ENCODE peak calls at places on chromosomes 11 and 22, in six cellular contexts. Y, I, W, O, A and S are unnamed samples.

GRCh38 chr22:29786026-29786425 is 18.9 kb downstream of the UQCR10 start:
- DNase-seq in Y (no peak), I (no peak), W (no peak), O (no peak), A (no peak), S (no peak)

GRCh38 chr11:126310992-126311310 is 7.1 kb downstream of the DCPS start:
- DNase-seq in Y (no peak), I (no peak), W (peak), O (no peak), A (no peak), S (no peak)

GRCh38 chr22:21849489-21849888 is 18.0 kb downstream of the MAPK1 start:
- DNase-seq in Y (no peak), I (no peak), W (no peak), O (no peak), A (no peak), S (no peak)

GRCh38 chr11:122673706-122674105 is 18.2 kb downstream of the UBASH3B start:
- DNase-seq in Y (no peak), I (peak), W (no peak), O (no peak), A (no peak), S (no peak)

GRCh38 chr11:31509017-31509411 is 408 bp downstream of the IMMP1L start:
- DNase-seq in Y (no peak), I (no peak), W (no peak), O (peak), A (no peak), S (no peak)

GRCh38 chr22:46145361-46145851 is 4.9 kb upstream of the PPARA start:
- DNase-seq in Y (no peak), I (no peak), W (no peak), O (no peak), A (no peak), S (no peak)

GRCh38 chr22:38451404-38451803 is 3.6 kb downstream of the KCNJ4 start:
- DNase-seq in Y (no peak), I (no peak), W (no peak), O (no peak), A (no peak), S (no peak)

GRCh38 chr11:116678887-116679286 is 93.9 kb downstream of the BUD13 start:
- DNase-seq in Y (no peak), I (no peak), W (no peak), O (no peak), A (no peak), S (no peak)

GRCh38 chr11:131691558-131692041 is 321.2 kb downstream of the NTM start:
- DNase-seq in Y (no peak), I (peak), W (peak), O (peak), A (peak), S (no peak)

GRCh38 chr11:102792604-102793003 is 5.4 kb downstream of the MMP1 start:
- DNase-seq in Y (no peak), I (no peak), W (no peak), O (no peak), A (no peak), S (no peak)

GRCh38 chr11:134818531-134818930 is 406.5 kb upstream of the B3GAT1 start:
- DNase-seq in Y (no peak), I (no peak), W (no peak), O (no peak), A (no peak), S (no peak)

GRCh38 chr11:1935156-1936071 is 11.7 kb upstream of the MRPL23 start:
- DNase-seq in Y (no peak), I (no peak), W (no peak), O (peak), A (no peak), S (no peak)

GRCh38 chr11:1619449-1619848 is 2.5 kb downstream of the KRTAP5-4 start:
- DNase-seq in Y (no peak), I (no peak), W (no peak), O (no peak), A (no peak), S (no peak)

DNA sequence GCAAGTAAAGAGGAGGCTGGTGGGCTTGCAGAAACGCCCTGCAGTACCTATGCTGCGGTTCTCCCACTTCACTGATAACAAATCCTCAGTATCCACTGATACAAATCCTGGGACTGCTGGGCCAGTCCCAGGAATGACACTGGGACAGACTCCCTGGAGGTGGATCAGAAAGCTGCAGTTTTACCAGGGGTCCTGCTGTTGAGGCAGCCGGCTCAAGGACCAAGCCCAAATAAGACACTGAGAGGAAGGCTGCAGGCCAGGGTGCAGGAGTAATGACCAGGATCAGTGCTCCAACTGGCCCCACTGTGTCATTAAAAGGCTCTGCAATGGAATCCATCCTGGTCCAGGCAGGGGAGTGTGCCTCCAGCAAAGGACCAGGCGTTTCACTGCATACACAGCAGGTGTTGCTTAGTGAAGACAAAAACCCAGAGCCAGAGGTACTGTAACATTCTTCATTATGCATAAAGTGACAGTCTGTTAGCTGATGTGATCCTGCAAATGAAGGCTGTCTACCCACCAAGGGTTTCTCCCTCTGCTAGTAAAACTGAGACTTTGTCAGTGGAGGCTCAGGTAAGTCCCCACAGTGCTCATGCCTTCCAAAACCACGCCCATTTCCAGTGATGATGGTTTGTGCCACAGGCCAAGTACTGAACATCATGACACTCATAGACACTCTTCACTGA is 1.4 kb upstream of the C22orf39 start:
- DNase-seq in Y (no peak), I (no peak), W (no peak), O (peak), A (no peak), S (no peak)
- TF ChIP-seq CTCF in Y (no peak), I (no peak), W (no peak), O (no peak), A (no peak), S (no peak)

DNA sequence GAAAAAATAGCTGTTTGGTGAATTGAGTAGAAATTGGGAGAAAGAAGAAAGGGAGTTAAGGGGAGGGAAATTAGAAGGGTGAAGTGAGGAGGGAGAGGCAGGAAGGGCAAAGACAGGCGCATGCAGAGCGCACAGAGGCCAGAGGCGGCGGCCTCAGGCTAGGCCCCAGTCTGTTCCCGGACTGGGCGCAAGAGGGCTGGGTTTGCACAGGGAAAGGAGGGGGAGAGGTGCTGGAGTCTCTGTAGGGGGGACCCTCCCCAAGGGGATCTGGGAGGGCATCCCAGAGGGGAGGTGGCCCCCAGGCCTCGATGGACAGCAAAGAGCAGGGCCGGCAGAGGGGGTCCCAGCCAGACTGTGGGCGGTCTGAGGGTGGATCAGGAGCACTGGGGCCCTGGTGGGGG is 1.3 kb upstream of the FLRT1 start:
- DNase-seq in Y (no peak), I (no peak), W (no peak), O (no peak), A (no peak), S (no peak)
- TF ChIP-seq CTCF in Y (no peak), I (no peak), W (no peak), O (no peak), A (no peak), S (no peak)

GRCh38 chr11:41498726-41499125 is 39.3 kb upstream of the LRRC4C start:
- DNase-seq in Y (no peak), I (peak), W (no peak), O (no peak), A (no peak), S (no peak)
- TF ChIP-seq CTCF in Y (no peak), I (peak), W (no peak), O (no peak), A (peak), S (no peak)

DNA sequence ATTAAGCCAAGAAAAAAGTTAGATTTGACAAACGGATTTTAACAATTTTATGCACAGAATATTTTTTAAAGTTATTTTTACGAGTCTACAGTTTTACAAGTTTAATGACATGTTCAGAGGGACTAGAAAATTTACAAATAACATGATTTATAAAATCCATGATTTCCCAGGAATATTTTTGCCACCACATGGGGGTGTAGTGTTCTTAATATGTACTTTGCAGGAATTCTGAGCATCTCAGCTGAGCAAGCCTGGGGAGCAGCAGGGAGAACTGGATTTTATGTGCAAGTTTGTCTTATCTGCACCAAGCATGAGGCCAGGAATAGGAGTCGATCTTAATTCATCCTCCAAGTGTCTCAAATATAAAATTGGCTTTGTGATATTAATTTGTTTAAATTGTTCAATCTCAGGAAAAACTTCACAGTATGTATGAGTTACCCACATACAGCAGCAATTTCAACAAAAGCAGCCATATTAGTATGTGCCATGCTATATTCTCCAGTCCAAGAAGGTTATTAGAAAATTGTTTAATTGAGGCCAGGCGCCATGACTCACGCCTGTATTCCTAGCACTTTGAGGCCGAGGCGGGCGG is 826.3 kb downstream of the DLG2 start:
- DNase-seq in Y (peak), I (peak), W (no peak), O (no peak), A (no peak), S (peak)
- TF ChIP-seq CTCF in Y (peak), I (peak), W (no peak), O (no peak), A (peak), S (peak)

GRCh38 chr11:70420008-70420464 is 21.7 kb downstream of the CTTN start:
- DNase-seq in Y (no peak), I (peak), W (peak), O (no peak), A (no peak), S (no peak)

GRCh38 chr11:70422692-70423522 is 24.6 kb downstream of the CTTN start:
- DNase-seq in Y (no peak), I (no peak), W (no peak), O (no peak), A (no peak), S (no peak)

GRCh38 chr11:70420496-70420895 is 22.2 kb downstream of the CTTN start:
- DNase-seq in Y (no peak), I (no peak), W (peak), O (no peak), A (no peak), S (no peak)

GRCh38 chr11:70419307-70420007 is 21.1 kb downstream of the CTTN start:
- DNase-seq in Y (no peak), I (no peak), W (no peak), O (no peak), A (no peak), S (no peak)

GRCh38 chr11:70421123-70421522 is 22.8 kb downstream of the CTTN start:
- DNase-seq in Y (no peak), I (no peak), W (peak), O (no peak), A (no peak), S (no peak)
- TF ChIP-seq CTCF in Y (no peak), I (no peak), W (no peak), O (peak), A (no peak), S (no peak)

GRCh38 chr11:114065094-114065493 is 5.6 kb downstream of the ZBTB16 start:
- DNase-seq in Y (no peak), I (no peak), W (no peak), O (no peak), A (no peak), S (no peak)

GRCh38 chr11:114062272-114062671 is 2.8 kb downstream of the ZBTB16 start:
- DNase-seq in Y (no peak), I (no peak), W (no peak), O (no peak), A (no peak), S (no peak)

GRCh38 chr11:114064216-114064615 is 4.7 kb downstream of the ZBTB16 start:
- DNase-seq in Y (no peak), I (no peak), W (peak), O (no peak), A (no peak), S (no peak)

GRCh38 chr11:114063829-114064201 is 4.3 kb downstream of the ZBTB16 start:
- DNase-seq in Y (no peak), I (no peak), W (no peak), O (no peak), A (no peak), S (no peak)

DNA sequence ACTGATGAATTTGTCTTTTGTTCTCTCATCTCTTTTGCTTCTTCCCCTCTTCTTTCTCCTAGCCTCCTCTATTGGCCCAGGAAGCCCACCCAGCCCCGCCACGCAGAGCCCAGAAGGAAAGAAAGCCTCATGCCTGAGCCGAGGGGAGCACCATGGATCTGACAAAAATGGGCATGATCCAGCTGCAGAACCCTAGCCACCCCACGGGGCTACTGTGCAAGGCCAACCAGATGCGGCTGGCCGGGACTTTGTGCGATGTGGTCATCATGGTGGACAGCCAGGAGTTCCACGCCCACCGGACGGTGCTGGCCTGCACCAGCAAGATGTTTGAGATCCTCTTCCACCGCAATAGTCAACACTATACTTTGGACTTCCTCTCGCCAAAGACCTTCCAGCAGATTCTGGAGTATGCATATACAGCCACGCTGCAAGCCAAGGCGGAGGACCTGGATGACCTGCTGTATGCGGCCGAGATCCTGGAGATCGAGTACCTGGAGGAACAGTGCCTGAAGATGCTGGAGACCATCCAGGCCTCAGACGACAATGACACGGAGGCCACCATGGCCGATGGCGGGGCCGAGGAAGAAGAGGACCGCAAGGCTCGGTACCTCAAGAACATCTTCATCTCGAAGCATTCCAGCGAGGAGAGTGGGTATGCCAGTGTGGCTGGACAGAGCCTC is 3.8 kb downstream of the ZBTB16 start:
- DNase-seq in Y (no peak), I (no peak), W (no peak), O (no peak), A (no peak), S (no peak)
- TF ChIP-seq CTCF in Y (no peak), I (no peak), W (no peak), O (no peak), A (no peak), S (no peak)

GRCh38 chr11:65851811-65852507 is 6.0 kb downstream of the CFL1 start:
- DNase-seq in Y (no peak), I (no peak), W (peak), O (no peak), A (no peak), S (no peak)

GRCh38 chr11:65854161-65854592 is 3.8 kb downstream of the CFL1 start:
- DNase-seq in Y (no peak), I (no peak), W (peak), O (no peak), A (no peak), S (no peak)

GRCh38 chr11:65852508-65853248 is 5.3 kb downstream of the CFL1 start:
- DNase-seq in Y (no peak), I (no peak), W (peak), O (no peak), A (no peak), S (no peak)

GRCh38 chr11:65854871-65855837 is 2.8 kb downstream of the CFL1 start:
- DNase-seq in Y (no peak), I (no peak), W (peak), O (no peak), A (no peak), S (no peak)

GRCh38 chr11:65853249-65853979 is 4.6 kb downstream of the CFL1 start:
- DNase-seq in Y (no peak), I (no peak), W (peak), O (no peak), A (no peak), S (no peak)
- TF ChIP-seq CTCF in Y (no peak), I (no peak), W (no peak), O (no peak), A (no peak), S (no peak)

DNA sequence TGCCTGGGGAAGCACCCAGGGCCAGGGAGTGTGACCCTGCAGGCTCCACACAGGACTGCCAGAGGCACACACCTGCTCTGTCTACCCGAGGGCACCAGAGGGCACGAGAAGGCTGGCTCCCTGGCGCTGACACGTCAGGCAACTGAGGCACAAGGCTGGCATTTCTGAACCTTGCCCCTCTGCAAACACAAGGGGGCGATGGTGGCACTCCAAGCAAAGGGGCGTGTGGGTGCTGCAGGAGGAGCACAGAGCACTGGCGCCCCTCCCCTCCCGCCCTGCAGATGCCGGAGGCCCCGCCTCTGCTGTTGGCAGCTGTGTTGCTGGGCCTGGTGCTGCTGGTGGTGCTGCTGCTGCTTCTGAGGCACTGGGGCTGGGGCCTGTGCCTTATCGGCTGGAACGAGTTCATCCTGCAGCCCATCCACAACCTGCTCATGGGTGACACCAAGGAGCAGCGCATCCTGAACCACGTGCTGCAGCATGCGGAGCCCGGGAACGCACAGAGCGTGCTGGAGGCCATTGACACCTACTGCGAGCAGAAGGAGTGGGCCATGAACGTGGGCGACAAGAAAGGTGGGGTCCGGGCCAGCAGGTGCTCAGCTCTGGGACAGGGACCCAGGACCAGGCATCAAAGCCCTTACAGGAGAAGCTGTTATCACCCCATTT is 20.8 kb upstream of the TXNRD2 start:
- DNase-seq in Y (no peak), I (peak), W (no peak), O (peak), A (peak), S (no peak)
- TF ChIP-seq CTCF in Y (peak), I (peak), W (no peak), O (peak), A (peak), S (peak)

DNA sequence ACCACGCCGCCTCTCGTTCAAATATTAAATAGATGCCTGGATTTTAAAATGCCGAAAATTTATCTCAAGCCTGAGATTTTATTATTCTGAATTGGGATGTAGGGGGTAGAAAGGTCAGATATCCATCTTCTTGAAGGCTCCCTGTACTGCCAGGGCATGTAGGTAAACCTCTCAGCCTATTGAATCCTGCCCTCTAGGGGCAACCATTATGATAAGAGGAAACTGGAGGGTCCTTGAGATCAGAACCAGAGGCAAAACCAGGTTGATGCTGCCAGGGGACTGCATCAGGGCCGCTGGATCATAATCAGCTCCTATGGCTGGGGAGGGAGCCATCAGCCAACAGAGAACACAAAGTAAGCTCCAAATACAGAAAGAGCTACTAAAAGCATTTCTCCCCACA is 92.4 kb downstream of the KCNC1 start:
- DNase-seq in Y (no peak), I (no peak), W (no peak), O (no peak), A (no peak), S (no peak)
- TF ChIP-seq CTCF in Y (no peak), I (peak), W (no peak), O (no peak), A (peak), S (peak)